ENCODE peak calls at places on chromosomes 4 and X, in five cellular contexts. K is GM23338, Y is PC-3, O is neural progenitor cell, P is hepatocyte. G is an unnamed sample.
A peak's percentile ranks its signal among the peaks of the same experiment; 100 is the strongest.

GRCh38 chr4:6844986-6845385 is 62.5 kb downstream of the KIAA0232 start:
- DNase-seq in Y (no peak), P (no peak), K (no peak), O (peak; percentile 51), G (no peak)

GRCh38 chr4:88134536-88135361 is 23.7 kb downstream of the ABCG2 start:
- DNase-seq in P (peak; percentile 15), O (no peak), Y (no peak), K (no peak), G (no peak)

GRCh38 chrX:150871341-150871811 is 27.1 kb downstream of the CD99L2 start:
- DNase-seq in P (no peak), O (no peak), K (no peak), Y (no peak), G (no peak)

GRCh38 chr4:766152-766515 is 59.8 kb downstream of the CPLX1 start:
- DNase-seq in Y (peak; percentile 51), K (no peak), P (peak; percentile 47), O (no peak), G (peak; percentile 81)

GRCh38 chr4:128068927-128069326 is 7.8 kb downstream of the LARP1B start:
- DNase-seq in K (peak; percentile 78), O (peak; percentile 21), Y (peak; percentile 53), P (no peak), G (peak; percentile 35)

GRCh38 chr4:184028571-184028996 is 123.5 kb downstream of the STOX2 start:
- DNase-seq in P (no peak), Y (no peak), K (no peak), O (no peak), G (no peak)

GRCh38 chr4:112604590-112604989 is 32.1 kb downstream of the ZGRF1 start:
- DNase-seq in Y (peak; percentile 55), K (peak; percentile 79), O (peak; percentile 72), P (peak; percentile 74), G (peak; percentile 71)

GRCh38 chrX:154458116-154458953 is at the start of gene PLXNA3:
- DNase-seq in O (peak; percentile 74), Y (peak; percentile 46), K (peak; percentile 46), P (peak; percentile 74), G (peak; percentile 66)

GRCh38 chrX:107574711-107575110 is 53.6 kb upstream of the PRPS1 start:
- DNase-seq in P (no peak), Y (peak; percentile 69), K (no peak), O (no peak), G (peak; percentile 79)

GRCh38 chrX:51459125-51459524 is 37.3 kb downstream of the NUDT11 start:
- DNase-seq in P (peak; percentile 19), Y (peak; percentile 57), K (peak; percentile 59), O (peak; percentile 52), G (peak; percentile 44)

GRCh38 chr4:165288639-165289428 is 38.6 kb upstream of the MSMO1 start:
- DNase-seq in Y (peak; percentile 28), O (no peak), K (no peak), P (no peak), G (peak; percentile 70)

GRCh38 chrX:101262590-101262989 is 28.5 kb downstream of the TAF7L start:
- DNase-seq in Y (no peak), K (no peak), P (no peak), O (no peak), G (no peak)

GRCh38 chrX:54182864-54183613 is at the start of gene FAM120C:
- DNase-seq in P (peak; percentile 75), Y (peak; percentile 71), O (peak; percentile 80), K (peak; percentile 73), G (peak; percentile 76)

GRCh38 chr4:53810643-53811042 is 219.4 kb upstream of the LNX1 start:
- DNase-seq in K (no peak), Y (no peak), P (no peak), O (no peak), G (no peak)

GRCh38 chrX:127324128-127324527 is 504.6 kb downstream of the PRR32 start:
- DNase-seq in Y (no peak), K (no peak), O (no peak), P (no peak), G (no peak)

GRCh38 chr4:13261486-13262257 is 222.5 kb downstream of the RAB28 start:
- DNase-seq in O (peak; percentile 31), P (no peak), Y (no peak), K (peak; percentile 22), G (no peak)

GRCh38 chrX:77743720-77744119 is 42.3 kb downstream of the ATRX start:
- DNase-seq in Y (no peak), P (no peak), K (no peak), O (no peak), G (no peak)

GRCh38 chr4:26235500-26235899 is 85.3 kb upstream of the RBPJ start:
- DNase-seq in O (no peak), P (peak; percentile 54), Y (peak; percentile 72), K (no peak), G (peak; percentile 84)

GRCh38 chr4:180999217-180999616 is 1244.0 kb upstream of the TENM3 start:
- DNase-seq in P (no peak), Y (no peak), K (no peak), O (no peak), G (no peak)

GRCh38 chrX:41478397-41478911 is 31.3 kb downstream of the NYX start:
- DNase-seq in O (no peak), P (no peak), K (peak; percentile 8), Y (peak; percentile 5), G (peak; percentile 12)

GRCh38 chr4:95129708-95130343 is 372.1 kb downstream of the BMPR1B start:
- DNase-seq in Y (peak; percentile 97), K (no peak), P (peak; percentile 81), O (no peak), G (peak; percentile 99)

GRCh38 chr4:125313497-125313896 is 1.3 kb upstream of the FAT4 start:
- DNase-seq in O (peak; percentile 92), P (peak; percentile 92), Y (peak; percentile 88), K (peak; percentile 94), G (peak; percentile 91)

GRCh38 chrX:67288958-67289641 is 254.7 kb upstream of the AR start:
- DNase-seq in K (no peak), P (no peak), Y (no peak), O (peak; percentile 4), G (no peak)

GRCh38 chr4:15938182-15938581 is 358 bp downstream of the FGFBP1 start:
- DNase-seq in O (peak; percentile 21), K (peak; percentile 48), P (peak; percentile 87), Y (peak; percentile 88), G (peak; percentile 15)

GRCh38 chr4:38612996-38613395 is 51.0 kb upstream of the KLF3 start:
- DNase-seq in P (peak; percentile 42), K (no peak), O (no peak), Y (peak; percentile 8), G (no peak)

GRCh38 chrX:13033193-13033592 is 11.2 kb downstream of the FAM9C start:
- DNase-seq in K (no peak), Y (no peak), P (no peak), O (no peak), G (no peak)

GRCh38 chrX:13028871-13029336 is 15.5 kb downstream of the FAM9C start:
- DNase-seq in P (peak; percentile 57), O (no peak), Y (peak; percentile 85), K (peak; percentile 27), G (no peak)

GRCh38 chrX:13029341-13029740 is 15.1 kb downstream of the FAM9C start:
- DNase-seq in Y (peak; percentile 80), K (no peak), O (no peak), P (peak; percentile 54), G (peak; percentile 48)

GRCh38 chrX:13026877-13027652 is 17.4 kb downstream of the FAM9C start:
- DNase-seq in P (no peak), K (no peak), Y (no peak), O (no peak), G (no peak)

GRCh38 chrX:13029831-13030771 is 14.3 kb downstream of the FAM9C start:
- DNase-seq in K (peak; percentile 31), Y (peak; percentile 80), P (peak; percentile 72), O (peak; percentile 27), G (peak; percentile 26)
- H3K4me2 ChIP-seq in K (peak overlapping the region; percentile 52), Y (peak overlapping the region; percentile 74), P (peak overlapping the region; percentile 54), O (peak overlapping the region; percentile 65), G (peak overlapping the region; percentile 73)

GRCh38 chr4:74328501-74328900 is 20.2 kb downstream of the EPGN start:
- DNase-seq in Y (no peak), K (no peak), O (no peak), P (no peak), G (peak; percentile 65)

GRCh38 chr4:74331944-74332343 is 23.7 kb downstream of the EPGN start:
- DNase-seq in Y (no peak), K (no peak), O (no peak), P (no peak), G (no peak)

GRCh38 chr4:74327751-74328150 is 19.5 kb downstream of the EPGN start:
- DNase-seq in K (no peak), P (no peak), O (no peak), Y (peak; percentile 69), G (peak; percentile 52)

GRCh38 chr4:74331252-74331651 is 23.0 kb downstream of the EPGN start:
- DNase-seq in Y (no peak), K (no peak), P (no peak), O (no peak), G (no peak)

DNA sequence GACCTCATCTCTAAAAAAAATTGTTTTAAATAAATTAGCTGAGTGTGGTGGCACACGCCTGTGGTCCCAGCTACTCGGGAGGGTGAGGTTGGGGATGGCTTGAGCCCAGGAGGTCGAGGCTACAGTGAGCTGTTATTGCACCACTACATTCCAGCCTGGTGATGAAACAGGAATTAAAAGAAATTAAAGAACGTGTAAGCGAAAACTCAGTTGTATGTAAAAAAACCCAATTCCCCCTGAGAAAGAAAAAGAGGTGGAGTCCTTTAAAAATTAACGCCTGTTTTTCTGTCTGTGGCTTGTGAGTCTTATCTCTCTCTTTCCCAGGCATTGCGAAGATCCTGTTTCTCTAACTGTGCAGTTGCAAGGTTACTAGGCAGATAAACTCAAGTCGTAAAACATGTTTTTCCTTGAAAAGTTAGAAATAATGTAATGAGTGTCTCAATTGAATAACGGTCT is 22.1 kb downstream of the EPGN start:
- DNase-seq in O (no peak), P (no peak), Y (no peak), K (no peak), G (no peak)
- H2AFZ ChIP-seq in O (peak overlapping the region; percentile 75), P (no peak overlapping the region), Y (peak overlapping the region; percentile 36), K (no peak overlapping the region), G (no peak overlapping the region)

GRCh38 chrX:96764864-96765263 is 80.2 kb downstream of the DIAPH2 start:
- DNase-seq in Y (no peak), O (no peak), P (no peak), K (no peak), G (no peak)

GRCh38 chrX:96761566-96761965 is 76.9 kb downstream of the DIAPH2 start:
- DNase-seq in P (no peak), O (no peak), K (no peak), Y (no peak), G (no peak)

GRCh38 chrX:96763608-96764007 is 79.0 kb downstream of the DIAPH2 start:
- DNase-seq in O (no peak), Y (no peak), P (no peak), K (no peak), G (no peak)
- TF ChIP-seq EZH2phosphoT487 in O (no peak), Y (no peak), P (no peak), K (no peak), G (no peak)

GRCh38 chr4:80098635-80099034 is 25.6 kb upstream of the ANTXR2 start:
- DNase-seq in O (no peak), P (no peak), Y (no peak), K (no peak), G (no peak)

GRCh38 chr4:80094191-80094590 is 21.2 kb upstream of the ANTXR2 start:
- DNase-seq in K (no peak), O (no peak), P (no peak), Y (no peak), G (peak; percentile 49)

GRCh38 chr4:80093563-80093962 is 20.5 kb upstream of the ANTXR2 start:
- DNase-seq in K (no peak), P (no peak), O (no peak), Y (no peak), G (no peak)

GRCh38 chr4:80097395-80098177 is 24.6 kb upstream of the ANTXR2 start:
- DNase-seq in Y (peak; percentile 88), K (no peak), P (no peak), O (no peak), G (peak; percentile 90)

GRCh38 chr4:80096175-80096850 is 23.3 kb upstream of the ANTXR2 start:
- DNase-seq in O (no peak), P (no peak), K (no peak), Y (no peak), G (no peak)
- H3K4me2 ChIP-seq in O (no peak overlapping the region), P (no peak overlapping the region), K (no peak overlapping the region), Y (no peak overlapping the region), G (no peak overlapping the region)